ENCODE peak calls at places on chromosomes 7 and 10, in eight cellular contexts. P is pancreas, U is neuronal stem cell, T is lower lobe of right lung, R is HCT116, G is right cardiac atrium, M is foreskin keratinocyte, Q is colonic mucosa. C is an unnamed sample.

GRCh38 chr7:127585044-127585953 is at the start of gene GCC1:
- DNase-seq in P (peak; percentile 87), U (peak; percentile 88), T (peak; percentile 94), R (peak; percentile 82), G (peak; percentile 98), M (peak; percentile 74), Q (peak; percentile 95), C (peak; percentile 87)

GRCh38 chr7:748446-748845 is 21.4 kb upstream of the PRKAR1B start:
- DNase-seq in P (no peak), U (no peak), T (peak; percentile 24), R (no peak), G (no peak), M (no peak), Q (no peak), C (no peak)

GRCh38 chr10:95201736-95202135 is 7.7 kb downstream of the ACSM6 start:
- DNase-seq in P (no peak), U (no peak), T (no peak), R (peak; percentile 46), G (no peak), M (peak; percentile 77), Q (no peak), C (peak; percentile 71)

GRCh38 chr10:5833814-5834213 is 20.6 kb upstream of the GDI2 start:
- DNase-seq in P (no peak), U (no peak), T (no peak), R (no peak), G (no peak), M (no peak), Q (no peak), C (no peak)

GRCh38 chr10:30171601-30172000 is 112.2 kb upstream of the JCAD start:
- DNase-seq in P (no peak), U (no peak), T (no peak), R (no peak), G (no peak), M (no peak), Q (no peak), C (no peak)

GRCh38 chr7:3242398-3242972 is 58.6 kb upstream of the SDK1 start:
- DNase-seq in P (no peak), U (no peak), T (no peak), R (no peak), G (no peak), M (no peak), Q (no peak), C (no peak)

GRCh38 chr10:49360271-49361177 is 35.4 kb downstream of the DRGX start:
- DNase-seq in P (no peak), U (no peak), T (no peak), R (no peak), G (peak; percentile 80), M (no peak), Q (no peak), C (no peak)

GRCh38 chr10:75208177-75208576 is 2.4 kb upstream of the VDAC2 start:
- DNase-seq in P (no peak), U (no peak), T (no peak), R (no peak), G (no peak), M (peak; percentile 100), Q (no peak), C (no peak)

DNA sequence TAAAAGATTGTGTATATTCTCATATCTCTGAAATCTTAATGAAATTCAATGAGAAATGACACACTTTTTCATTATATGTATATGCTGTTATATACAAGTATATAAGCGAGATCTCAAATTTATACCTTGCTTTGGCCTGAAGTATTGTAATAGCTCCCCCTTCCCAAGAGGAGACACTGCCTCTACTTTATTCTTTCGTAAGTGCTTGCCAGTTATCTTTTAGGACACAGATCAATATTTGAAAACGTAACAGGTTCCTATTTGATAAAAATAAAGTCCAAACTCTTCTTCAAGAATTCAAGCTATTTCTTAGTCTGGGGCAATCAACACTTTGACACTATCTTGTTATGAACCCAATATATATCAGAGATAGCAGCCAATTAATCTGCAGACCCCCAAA is 24.9 kb downstream of the WASL start:
- DNase-seq in P (no peak), U (no peak), T (no peak), R (no peak), G (no peak), M (no peak), Q (no peak), C (no peak)
- H3K4me1 ChIP-seq in P (peaks cover 54% of the 10 kb centered on the region), U (peaks cover 3% of the 10 kb centered on the region), T (peaks cover 49% of the 10 kb centered on the region), R (peaks cover 4% of the 10 kb centered on the region), G (peaks cover 4% of the 10 kb centered on the region), M (peaks cover 13% of the 10 kb centered on the region), Q (no peaks in the 10 kb centered on the region), C (peaks cover 93% of the 10 kb centered on the region)

DNA sequence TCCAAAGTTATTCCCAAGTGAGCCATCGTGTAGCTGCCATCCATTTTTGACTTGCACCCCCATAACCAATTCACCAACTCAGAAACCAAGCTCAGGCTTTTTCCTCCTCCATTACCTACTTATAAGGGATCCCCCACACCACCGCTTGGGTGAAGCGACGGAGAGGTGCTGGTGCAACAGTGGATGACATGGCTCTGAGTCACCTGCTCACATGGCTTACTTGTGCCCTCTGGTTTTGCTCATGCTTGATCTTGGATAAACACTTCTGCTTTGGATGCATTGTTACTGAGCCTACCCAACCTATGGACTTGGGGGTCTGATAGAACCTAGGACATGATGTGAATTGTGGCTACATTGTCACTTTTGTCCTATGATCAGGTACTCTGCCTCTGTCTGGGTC is 12.0 kb upstream of the AKR1B1 start:
- DNase-seq in P (no peak), U (no peak), T (no peak), R (peak; percentile 19), G (no peak), M (peak; percentile 87), Q (no peak), C (peak; percentile 70)
- H3K4me1 ChIP-seq in P (no peaks in the 10 kb centered on the region), U (no peaks in the 10 kb centered on the region), T (no peaks in the 10 kb centered on the region), R (peaks cover 9% of the 10 kb centered on the region), G (no peaks in the 10 kb centered on the region), M (no peaks in the 10 kb centered on the region), Q (no peaks in the 10 kb centered on the region), C (peaks cover 41% of the 10 kb centered on the region)

GRCh38 chr7:37441405-37441797 is 7.3 kb downstream of the ELMO1 start:
- DNase-seq in P (no peak), U (no peak), T (no peak), R (no peak), G (no peak), M (no peak), Q (no peak), C (no peak)

GRCh38 chr7:37438879-37439278 is 9.8 kb downstream of the ELMO1 start:
- DNase-seq in P (no peak), U (no peak), T (no peak), R (no peak), G (no peak), M (no peak), Q (no peak), C (no peak)

GRCh38 chr7:37442268-37442667 is 6.4 kb downstream of the ELMO1 start:
- DNase-seq in P (no peak), U (no peak), T (no peak), R (no peak), G (no peak), M (no peak), Q (no peak), C (no peak)

GRCh38 chr7:37439282-37440021 is 9.2 kb downstream of the ELMO1 start:
- DNase-seq in P (no peak), U (no peak), T (no peak), R (no peak), G (no peak), M (no peak), Q (no peak), C (no peak)

DNA sequence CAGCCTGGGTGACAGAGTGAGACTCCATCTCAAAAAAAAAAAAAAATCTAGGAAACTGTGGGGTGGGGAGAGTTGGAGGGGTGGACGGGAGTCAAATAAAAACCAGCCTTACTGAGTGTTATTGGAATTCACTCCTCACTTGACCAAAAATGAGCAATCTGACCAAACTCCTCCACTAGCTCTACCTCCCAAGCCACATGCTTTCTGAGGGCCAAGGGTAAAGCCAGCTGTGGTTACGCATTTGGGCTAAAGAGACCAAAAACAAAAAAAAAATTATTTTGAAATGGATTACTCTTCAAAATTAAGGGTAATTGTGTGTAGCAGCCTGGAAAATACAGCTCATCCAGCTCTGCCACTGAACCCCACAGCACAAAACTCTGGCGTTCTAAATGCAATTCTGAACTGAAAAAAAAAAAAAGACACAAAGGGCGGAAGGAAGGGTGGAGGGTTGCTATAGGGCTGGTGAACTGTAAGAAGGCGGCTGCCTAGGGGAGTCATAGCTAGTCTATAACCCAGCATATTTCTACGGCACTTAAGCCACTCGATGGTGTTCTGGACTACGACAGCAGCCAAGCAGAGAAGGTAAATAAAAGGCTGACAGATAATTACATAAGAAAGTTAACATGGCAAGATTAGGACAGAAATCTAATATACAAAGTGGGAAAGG is 7.8 kb downstream of the ELMO1 start:
- DNase-seq in P (no peak), U (no peak), T (no peak), R (no peak), G (no peak), M (no peak), Q (no peak), C (no peak)
- H3K4me1 ChIP-seq in P (no peaks in the 10 kb centered on the region), U (peaks cover 7% of the 10 kb centered on the region), T (peaks cover 66% of the 10 kb centered on the region), R (no peaks in the 10 kb centered on the region), G (peaks cover 12% of the 10 kb centered on the region), M (no peaks in the 10 kb centered on the region), Q (no peaks in the 10 kb centered on the region), C (peaks cover 11% of the 10 kb centered on the region)

GRCh38 chr10:71848325-71849277 is 2.5 kb downstream of the PSAP start:
- DNase-seq in P (no peak), U (no peak), T (no peak), R (no peak), G (no peak), M (no peak), Q (no peak), C (no peak)
- H3K4me1 ChIP-seq in P (peaks cover 36% of the 10 kb centered on the region), U (peaks cover 11% of the 10 kb centered on the region), T (peaks cover 66% of the 10 kb centered on the region), R (peaks cover 30% of the 10 kb centered on the region), G (peaks cover 14% of the 10 kb centered on the region), M (peaks cover 19% of the 10 kb centered on the region), Q (no peaks in the 10 kb centered on the region), C (peaks cover 37% of the 10 kb centered on the region)

GRCh38 chr10:77899080-77899477 is 27.5 kb downstream of the DLG5 start:
- DNase-seq in P (peak; percentile 35), U (no peak), T (peak; percentile 58), R (peak; percentile 36), G (no peak), M (peak; percentile 92), Q (peak; percentile 91), C (no peak)
- H3K4me1 ChIP-seq in P (peaks cover 8% of the 10 kb centered on the region), U (peaks cover 11% of the 10 kb centered on the region), T (peaks cover 26% of the 10 kb centered on the region), R (peaks cover 35% of the 10 kb centered on the region), G (peaks cover 11% of the 10 kb centered on the region), M (peaks cover 42% of the 10 kb centered on the region), Q (peaks cover 7% of the 10 kb centered on the region), C (peaks cover 31% of the 10 kb centered on the region)

DNA sequence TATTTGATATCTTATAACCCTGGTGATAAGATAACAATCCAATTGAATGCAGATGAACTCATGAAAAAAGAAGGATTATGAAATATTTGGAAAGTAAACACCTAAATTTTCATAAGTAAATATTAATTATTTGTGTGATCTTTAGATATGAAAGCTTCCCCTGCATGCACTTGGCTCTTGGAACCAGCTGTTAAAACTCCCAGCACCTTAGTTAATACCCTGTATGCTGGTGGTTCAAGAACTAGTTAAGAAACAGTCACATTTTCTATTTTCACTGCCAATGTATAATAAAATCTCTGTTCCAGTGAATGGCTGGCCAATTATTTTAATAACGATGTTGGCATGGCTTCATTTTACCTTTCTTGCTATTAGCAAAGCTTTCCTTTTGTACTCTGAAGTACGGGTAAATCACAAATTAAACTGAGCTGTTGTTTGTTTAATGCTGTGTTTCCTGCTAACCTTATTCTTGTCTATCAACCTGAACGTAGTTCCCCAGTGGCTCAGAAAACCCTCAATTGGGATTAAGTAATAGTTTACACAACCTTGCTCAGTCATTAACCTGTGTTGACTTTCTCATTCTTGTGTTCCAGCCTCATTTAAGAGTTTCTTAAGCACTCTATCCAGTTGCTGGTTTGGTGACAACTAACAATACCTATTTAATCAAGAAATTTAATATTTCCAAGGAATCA is 38.9 kb downstream of the MET start:
- DNase-seq in P (peak; percentile 69), U (no peak), T (no peak), R (no peak), G (no peak), M (no peak), Q (no peak), C (peak; percentile 58)
- H3K4me1 ChIP-seq in P (peaks cover 34% of the 10 kb centered on the region), U (peaks cover 2% of the 10 kb centered on the region), T (peaks cover 20% of the 10 kb centered on the region), R (peaks cover 98% of the 10 kb centered on the region), G (peaks cover 1% of the 10 kb centered on the region), M (peaks cover 55% of the 10 kb centered on the region), Q (no peaks in the 10 kb centered on the region), C (peaks cover 91% of the 10 kb centered on the region)

C was measured in A549.